ENCODE peak calls at places on chromosomes 16 and 17, in six cellular contexts. F is H9, K is neuronal stem cell, M is IMR-90, W is H1, C is mesenchymal stem cell. O is an unnamed sample.

GRCh38 chr16:23286131-23286532 is 16.0 kb upstream of the SCNN1B start:
- DNase-seq in M (peak), C (no peak), W (no peak), F (no peak), K (no peak), O (no peak)

GRCh38 chr16:47036201-47036600 is 62.7 kb upstream of the DNAJA2 start:
- DNase-seq in W (no peak), M (no peak), C (no peak), F (no peak), K (no peak), O (no peak)

GRCh38 chr17:59435238-59435637 is 103.8 kb downstream of the YPEL2 start:
- DNase-seq in K (no peak), W (no peak), F (no peak), M (peak), C (peak), O (no peak)

GRCh38 chr17:65917560-65917959 is 274.4 kb downstream of the CEP112 start:
- DNase-seq in M (no peak), K (no peak), W (no peak), F (no peak), C (no peak), O (no peak)

GRCh38 chr17:8185580-8186445 is 4.2 kb downstream of the BORCS6 start:
- DNase-seq in F (peak), C (peak), K (peak), W (peak), M (peak), O (peak)

GRCh38 chr17:36928450-36929125 is 8.7 kb upstream of the LHX1 start:
- DNase-seq in C (no peak), F (peak), W (no peak), K (no peak), M (no peak), O (no peak)

GRCh38 chr17:63675607-63676539 is 24.1 kb downstream of the LIMD2 start:
- DNase-seq in C (peak), W (no peak), M (peak), K (no peak), F (no peak), O (peak)

GRCh38 chr16:30949655-30950515 is 1.0 kb downstream of the ORAI3 start:
- DNase-seq in W (peak), K (no peak), M (peak), F (peak), C (peak), O (peak)

GRCh38 chr16:89358030-89359005 is 132.0 kb downstream of the ANKRD11 start:
- DNase-seq in M (no peak), W (no peak), C (no peak), K (no peak), F (no peak), O (no peak)

GRCh38 chr17:49610883-49611584 is 35.4 kb downstream of the NXPH3 start:
- DNase-seq in M (no peak), K (no peak), F (no peak), C (no peak), W (no peak), O (no peak)

GRCh38 chr16:31876955-31877828 is 3.6 kb downstream of the ZNF267 start:
- DNase-seq in K (no peak), M (peak), W (no peak), C (peak), F (no peak), O (no peak)

DNA sequence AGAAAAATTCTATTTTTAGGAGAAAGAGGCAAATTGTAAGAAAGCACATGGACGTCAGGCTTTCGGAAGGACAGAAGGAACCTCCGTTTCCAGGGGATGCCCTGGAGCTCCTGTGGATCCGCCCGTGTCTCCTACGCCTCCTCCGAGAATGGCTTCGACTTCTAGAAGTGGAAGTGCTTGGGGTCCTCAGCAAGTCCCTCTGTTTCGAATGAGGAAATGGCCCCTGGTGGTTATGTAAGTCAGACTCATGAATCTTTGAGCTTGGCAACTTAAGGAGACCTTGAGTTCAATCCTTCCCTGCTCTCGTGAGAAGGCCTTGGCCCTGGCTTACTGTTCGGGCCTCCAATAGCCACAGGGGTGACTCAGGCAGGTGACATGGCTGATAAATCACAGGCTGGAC is 38.9 kb downstream of the COX4I1 start:
- DNase-seq in W (no peak), C (no peak), M (no peak), F (no peak), K (no peak), O (no peak)
- H2BK15ac ChIP-seq in W (no peak), C (no peak), M (no peak), F (no peak), K (no peak), O (no peak)

GRCh38 chr16:2026461-2027023 is at the start of gene NHERF2:
- DNase-seq in M (no peak), C (peak), K (no peak), F (no peak), W (no peak), O (no peak)
- H3K23ac ChIP-seq in M (peak), C (no peak), K (peak), F (no peak), W (no peak), O (no peak)

GRCh38 chr17:75813081-75814020 is 28.7 kb downstream of the UNK start:
- DNase-seq in M (no peak), W (no peak), K (no peak), C (no peak), F (no peak), O (no peak)
- H2BK15ac ChIP-seq in M (no peak), W (no peak), K (no peak), C (no peak), F (no peak), O (no peak)

DNA sequence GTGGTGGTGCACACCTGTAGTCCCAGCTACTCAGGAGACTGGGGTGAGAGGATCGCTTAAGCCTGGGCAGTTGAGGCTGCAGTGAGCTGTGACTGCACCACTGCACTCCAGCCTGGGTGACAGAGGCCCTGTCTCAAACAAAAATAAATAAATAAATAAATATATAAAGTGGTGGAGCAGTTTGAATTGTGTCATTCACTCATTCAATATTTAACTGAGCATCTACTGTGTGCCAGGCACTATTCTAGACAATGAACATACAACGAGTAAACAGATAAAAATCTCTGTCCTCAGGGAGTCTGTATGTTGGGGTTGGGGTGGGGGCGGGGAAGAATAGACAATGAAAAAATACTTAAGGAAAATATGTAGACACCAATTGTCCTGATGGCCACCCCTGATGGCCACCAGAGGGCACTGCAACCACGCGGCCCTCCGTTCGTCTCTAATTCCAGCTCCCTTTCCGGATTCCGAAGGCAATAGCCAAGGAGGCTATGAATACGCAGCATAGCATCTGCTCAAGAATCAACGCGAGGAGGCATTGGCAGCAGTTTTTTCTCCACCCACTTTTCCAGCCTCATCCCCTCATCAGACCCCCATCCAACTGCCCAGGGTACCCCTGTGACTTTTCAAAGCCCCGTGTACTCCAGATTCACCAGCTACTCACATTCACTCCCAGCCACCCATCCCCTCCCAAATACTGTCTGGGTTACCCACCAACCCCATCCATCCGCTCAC is 21.4 kb downstream of the QPRT start:
- DNase-seq in M (peak), C (peak), K (peak), F (peak), W (peak), O (peak)
- H3K23ac ChIP-seq in M (no peak), C (no peak), K (no peak), F (no peak), W (no peak), O (no peak)

GRCh38 chr16:84091460-84091859 is 25.3 kb downstream of the MBTPS1 start:
- DNase-seq in K (no peak), F (no peak), M (no peak), W (no peak), C (no peak), O (no peak)
- H2BK15ac ChIP-seq in K (no peak), F (no peak), M (no peak), W (no peak), C (no peak), O (no peak)

DNA sequence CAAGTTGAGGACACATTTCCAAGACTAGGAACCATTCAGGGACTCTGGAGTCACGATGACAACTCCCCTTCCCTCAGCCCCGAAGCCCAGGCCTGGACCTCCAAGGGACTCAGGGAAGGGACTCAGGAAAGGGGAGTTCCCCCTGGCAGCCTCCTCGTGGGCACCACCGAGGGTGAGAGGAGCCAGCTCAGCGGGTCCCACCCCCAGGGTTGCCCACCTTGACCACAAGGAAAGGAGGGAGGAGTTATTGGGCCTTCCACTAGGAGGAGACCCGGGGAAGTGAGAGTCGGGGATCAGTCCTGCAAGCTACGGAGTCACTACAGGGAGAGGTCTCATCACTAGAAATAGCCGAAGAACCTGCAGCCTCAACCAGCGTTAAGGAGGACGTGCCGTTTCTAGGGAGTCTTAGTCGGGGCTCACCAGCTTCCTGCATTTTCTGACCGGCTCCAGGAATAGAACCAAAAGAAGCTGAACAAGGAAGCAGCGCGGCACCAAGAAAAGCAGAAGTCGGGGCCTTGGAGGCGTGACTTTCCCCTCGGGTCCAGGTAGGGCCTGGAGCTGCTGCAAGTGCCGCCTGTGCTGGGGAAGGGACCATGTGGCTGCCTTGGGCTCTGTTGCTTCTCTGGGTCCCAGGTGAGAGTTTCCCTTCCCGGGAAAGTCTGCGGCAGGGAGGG is at the start of gene CD300A:
- DNase-seq in W (peak), M (no peak), C (no peak), F (peak), K (no peak), O (no peak)
- H3K23ac ChIP-seq in W (no peak), M (no peak), C (no peak), F (no peak), K (no peak), O (peak)

GRCh38 chr16:50046853-50047252 is 18.9 kb upstream of the HEATR3 start:
- DNase-seq in F (no peak), W (no peak), C (no peak), M (no peak), K (no peak), O (no peak)
- H2BK15ac ChIP-seq in F (no peak), W (no peak), C (no peak), M (no peak), K (no peak), O (no peak)

DNA sequence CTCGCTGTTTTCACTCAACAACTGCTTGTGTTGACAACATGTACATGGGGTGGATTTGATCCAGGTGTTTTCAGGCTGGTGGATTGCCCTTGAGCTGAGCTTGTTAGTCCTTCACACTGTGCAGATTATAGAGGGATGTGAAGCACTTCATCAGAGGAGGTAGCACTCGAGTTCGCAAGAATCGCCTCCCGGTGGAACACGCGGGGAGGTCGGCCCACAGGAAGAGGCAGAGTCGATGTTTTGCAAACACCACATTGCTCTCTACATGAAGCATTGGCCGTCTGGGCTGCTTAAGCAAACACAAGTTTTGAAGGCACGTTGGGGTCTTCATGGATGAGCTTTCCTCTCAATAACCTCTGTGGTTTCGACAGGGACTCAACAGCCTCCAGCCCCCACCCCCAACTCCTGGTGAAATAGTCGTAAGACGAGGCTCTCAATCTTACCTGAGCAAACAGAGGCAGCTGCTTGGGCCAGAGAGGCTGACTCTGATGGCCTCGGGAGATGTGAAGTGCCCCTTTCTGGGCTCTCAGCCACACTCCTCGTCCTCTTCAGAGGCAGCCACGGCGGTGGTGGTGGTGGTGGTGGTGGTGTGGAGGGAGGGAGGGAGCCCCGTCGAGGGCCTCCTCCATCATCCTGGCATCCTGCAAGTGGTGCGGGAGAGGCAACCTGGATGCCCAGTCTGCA is 552.3 kb upstream of the EEF2KMT start:
- DNase-seq in C (no peak), W (no peak), F (no peak), K (no peak), M (no peak), O (no peak)
- H3K23ac ChIP-seq in C (no peak), W (no peak), F (no peak), K (no peak), M (no peak), O (no peak)

GRCh38 chr16:3988824-3989223 is 108.3 kb upstream of the CREBBP start:
- DNase-seq in K (no peak), C (no peak), M (no peak), F (no peak), W (no peak), O (no peak)
- H2BK15ac ChIP-seq in K (no peak), C (no peak), M (no peak), F (no peak), W (no peak), O (no peak)

DNA sequence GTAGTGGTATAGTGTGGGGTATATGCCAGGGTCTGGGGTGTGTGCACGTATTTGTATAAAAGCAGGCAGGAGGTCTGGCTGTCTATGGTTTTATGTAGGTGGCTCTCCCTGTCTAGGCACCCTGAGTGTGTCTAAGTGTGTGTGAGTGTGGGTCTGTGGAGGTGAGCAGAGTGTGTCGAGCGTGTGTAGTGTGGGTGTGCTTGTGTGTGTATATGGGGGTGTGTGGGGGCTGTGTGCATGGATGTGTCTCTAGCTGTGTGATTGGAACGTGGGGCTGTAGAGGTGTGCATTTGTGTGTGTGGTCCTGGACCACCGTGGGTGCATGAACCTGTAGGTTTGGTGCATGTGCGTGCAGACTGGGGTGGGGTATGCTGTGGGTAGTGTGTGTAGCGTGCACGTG is 27.5 kb downstream of the SPACA3 start:
- DNase-seq in K (no peak), M (no peak), C (no peak), W (no peak), F (peak), O (no peak)
- H3K23ac ChIP-seq in K (peak), M (no peak), C (no peak), W (no peak), F (no peak), O (no peak)